ENCODE peak calls at places on chromosome 9, in nine cellular contexts. F is cardiac fibroblast, I is neuronal stem cell, L is psoas muscle, K is IMR-90, P is DND-41, B is choroid plexus epithelial cell, Y is fibroblast of pulmonary artery, O is esophagus squamous epithelium. J is an unnamed sample.

GRCh38 chr9:21413089-21414023 is 4.4 kb downstream of the IFNA8 start:
- DNase-seq in K (no peak), P (peak; percentile 13), O (no peak), L (no peak), F (no peak), B (peak; percentile 14), Y (no peak), I (no peak), J (peak; percentile 14)

GRCh38 chr9:138052322-138052615 is 174.7 kb downstream of the CACNA1B start:
- DNase-seq in K (no peak), B (no peak), P (no peak), L (no peak), Y (no peak), I (no peak), O (no peak), F (no peak), J (peak; percentile 15)

GRCh38 chr9:138042640-138043039 is 165.1 kb downstream of the CACNA1B start:
- DNase-seq in P (no peak), L (no peak), I (no peak), F (no peak), Y (no peak), K (no peak), O (no peak), B (no peak), J (no peak)

GRCh38 chr9:88694625-88695024 is 159.6 kb downstream of the NXNL2 start:
- DNase-seq in K (peak; percentile 87), F (peak; percentile 28), P (no peak), B (peak; percentile 60), Y (no peak), O (no peak), I (no peak), L (no peak), J (no peak)

GRCh38 chr9:111992523-111992922 is 95.9 kb downstream of the UGCG start:
- DNase-seq in B (peak; percentile 85), Y (peak; percentile 61), O (no peak), I (no peak), P (no peak), K (peak; percentile 82), F (peak; percentile 35), L (no peak), J (no peak)

GRCh38 chr9:129712595-129713524 is 40.0 kb downstream of the PTGES start:
- DNase-seq in O (no peak), I (peak; percentile 42), K (peak; percentile 87), Y (peak; percentile 34), B (peak; percentile 64), P (no peak), L (no peak), F (peak; percentile 51), J (no peak)

GRCh38 chr9:113652355-113653152 is 189.0 kb downstream of the RGS3 start:
- DNase-seq in B (no peak), K (no peak), F (no peak), Y (no peak), L (no peak), P (no peak), I (no peak), O (no peak), J (no peak)

GRCh38 chr9:100317706-100318105 is 35.0 kb downstream of the TEX10 start:
- DNase-seq in I (no peak), B (peak; percentile 47), O (no peak), P (no peak), K (no peak), L (no peak), Y (peak; percentile 28), F (peak; percentile 34), J (no peak)

GRCh38 chr9:92770005-92770995 is 5.7 kb upstream of the BICD2 start:
- DNase-seq in O (no peak), F (peak; percentile 46), B (peak; percentile 29), Y (peak; percentile 41), I (no peak), P (peak; percentile 21), K (no peak), L (no peak), J (no peak)

GRCh38 chr9:35105571-35106342 is 2.8 kb upstream of the STOML2 start:
- DNase-seq in P (no peak), L (no peak), O (no peak), I (no peak), F (no peak), K (no peak), Y (no peak), B (no peak), J (no peak)

GRCh38 chr9:105127863-105128220 is 116.6 kb upstream of the SLC44A1 start:
- DNase-seq in P (peak; percentile 84), L (no peak), K (peak; percentile 25), Y (peak; percentile 89), B (peak; percentile 70), F (peak; percentile 78), I (no peak), O (no peak), J (no peak)

GRCh38 chr9:126395439-126396212 is 69.0 kb downstream of the MVB12B start:
- DNase-seq in O (no peak), B (peak; percentile 79), L (no peak), Y (peak; percentile 45), K (peak; percentile 82), I (no peak), F (peak; percentile 51), P (peak; percentile 17), J (no peak)

GRCh38 chr9:75197521-75197920 is 109.2 kb downstream of the OSTF1 start:
- DNase-seq in K (no peak), B (peak; percentile 22), Y (peak; percentile 35), L (no peak), P (no peak), I (no peak), F (peak; percentile 40), O (no peak), J (no peak)

GRCh38 chr9:128203842-128204551 is 818 bp downstream of the DNM1 start:
- DNase-seq in B (no peak), O (no peak), L (peak; percentile 41), K (peak; percentile 47), I (peak; percentile 48), P (peak; percentile 52), F (peak; percentile 33), Y (no peak), J (no peak)

GRCh38 chr9:116574027-116574679 is 113.0 kb upstream of the TRIM32 start:
- DNase-seq in K (peak; percentile 13), L (no peak), P (no peak), Y (peak; percentile 30), I (no peak), B (peak; percentile 16), F (peak; percentile 50), O (no peak), J (no peak)

GRCh38 chr9:32483343-32483742 is 42.7 kb downstream of the RIGI start:
- DNase-seq in P (no peak), K (no peak), L (no peak), I (no peak), F (no peak), B (no peak), Y (no peak), O (no peak), J (no peak)

GRCh38 chr9:70566743-70567142 is 152.3 kb upstream of the KLF9 start:
- DNase-seq in B (no peak), L (no peak), F (no peak), K (no peak), O (no peak), P (no peak), Y (no peak), I (no peak), J (no peak)

GRCh38 chr9:16154570-16155078 is 601.8 kb downstream of the CCDC171 start:
- DNase-seq in L (peak; percentile 35), I (no peak), P (peak; percentile 58), F (no peak), Y (peak; percentile 31), B (peak; percentile 30), O (no peak), K (no peak), J (no peak)

DNA sequence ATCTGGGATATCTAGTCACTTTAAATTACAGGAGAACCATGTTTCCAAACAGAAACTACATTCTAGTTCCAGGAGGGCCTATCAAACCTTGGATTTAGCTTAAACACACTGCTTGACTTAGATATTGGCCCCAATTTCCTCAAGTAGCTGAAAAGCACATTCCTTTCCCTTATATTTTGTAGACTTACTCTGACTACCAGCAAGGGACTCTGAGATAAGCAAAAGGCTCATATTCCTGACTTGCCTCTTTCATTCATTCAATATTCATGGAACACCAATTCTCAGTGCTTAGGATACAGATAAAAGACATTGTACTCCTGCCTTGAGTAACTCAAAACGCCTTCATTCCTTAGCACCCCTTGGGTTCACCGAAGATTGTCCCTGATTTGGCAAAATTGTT is 11.8 kb downstream of the NR6A1 start:
- DNase-seq in F (no peak), B (no peak), P (no peak), K (no peak), L (no peak), Y (no peak), I (no peak), O (no peak), J (no peak)
- H3K4me3 ChIP-seq in F (no peak overlapping the region), B (no peak overlapping the region), P (no peak overlapping the region), K (no peak overlapping the region), L (no peak overlapping the region), Y (no peak overlapping the region), I (no peak overlapping the region), O (no peak overlapping the region), J (no peak overlapping the region)

GRCh38 chr9:131657031-131657377 is 82.9 kb downstream of the RAPGEF1 start:
- DNase-seq in K (no peak), B (no peak), Y (no peak), F (no peak), L (no peak), I (no peak), P (no peak), O (no peak), J (no peak)

GRCh38 chr9:131657890-131658752 is 81.8 kb downstream of the RAPGEF1 start:
- DNase-seq in I (no peak), P (no peak), O (no peak), L (no peak), K (peak; percentile 95), Y (peak; percentile 90), B (peak; percentile 95), F (peak; percentile 84), J (no peak)

GRCh38 chr9:131657456-131657855 is 82.4 kb downstream of the RAPGEF1 start:
- DNase-seq in K (no peak), I (no peak), Y (no peak), P (no peak), B (no peak), L (no peak), F (no peak), O (no peak), J (no peak)

GRCh38 chr9:131654857-131655577 is 84.9 kb downstream of the RAPGEF1 start:
- DNase-seq in B (no peak), I (no peak), L (no peak), O (no peak), P (no peak), K (no peak), Y (no peak), F (no peak), J (no peak)

GRCh38 chr9:131656356-131657030 is 83.4 kb downstream of the RAPGEF1 start:
- DNase-seq in K (no peak), O (peak; percentile 62), Y (no peak), P (no peak), L (peak; percentile 67), F (no peak), B (no peak), I (no peak), J (peak; percentile 51)
- H3K4me3 ChIP-seq in K (no peak overlapping the region), O (no peak overlapping the region), Y (no peak overlapping the region), P (no peak overlapping the region), L (no peak overlapping the region), F (no peak overlapping the region), B (no peak overlapping the region), I (no peak overlapping the region), J (no peak overlapping the region)

GRCh38 chr9:98706651-98707103 is 2.1 kb downstream of the GABBR2 start:
- DNase-seq in F (peak; percentile 36), B (peak; percentile 8), Y (peak; percentile 61), K (peak; percentile 52), L (no peak), O (no peak), I (no peak), P (no peak), J (no peak)
- H3K4me3 ChIP-seq in F (peak overlapping the region; percentile 51), B (no peak overlapping the region), Y (peak overlapping the region; percentile 59), K (peak overlapping the region; percentile 45), L (no peak overlapping the region), O (no peak overlapping the region), I (no peak overlapping the region), P (no peak overlapping the region), J (no peak overlapping the region)

GRCh38 chr9:136663311-136663679 is 579 bp downstream of the EGFL7 start:
- DNase-seq in O (no peak), I (no peak), P (no peak), F (no peak), Y (no peak), L (no peak), B (no peak), K (no peak), J (no peak)
- H3K4me3 ChIP-seq in O (peak overlapping the region; percentile 54), I (no peak overlapping the region), P (no peak overlapping the region), F (peak overlapping the region; percentile 44), Y (peak overlapping the region; percentile 56), L (peak overlapping the region; percentile 70), B (no peak overlapping the region), K (no peak overlapping the region), J (no peak overlapping the region)

J was measured in naive thymus-derived CD4-positive, alpha-beta T cell.